ENCODE peak calls at places on chromosome 7, in ten cellular contexts. B is sigmoid colon, A is stomach, Z is SK-N-SH, H is ovary, W is transverse colon, N is A549, J is upper lobe of left lung, F is H1, G is K562. E is an unnamed sample.

GRCh38 chr7:68258569-68258968 is 1261.9 kb downstream of the TYW1 start:
- DNase-seq in H (no peak), G (no peak), Z (peak), J (no peak), B (no peak), F (no peak), W (no peak), N (no peak), A (no peak), E (no peak)

GRCh38 chr7:129098409-129099084 is 43.6 kb upstream of the TNPO3 start:
- DNase-seq in N (no peak), A (no peak), Z (no peak), W (no peak), F (no peak), G (no peak), B (no peak), J (no peak), H (no peak), E (no peak)

GRCh38 chr7:105764506-105764905 is 111.9 kb downstream of the ATXN7L1 start:
- DNase-seq in W (no peak), Z (no peak), N (no peak), H (no peak), A (no peak), B (no peak), F (no peak), J (no peak), G (no peak), E (no peak)

GRCh38 chr7:38189256-38189938 is 11.4 kb downstream of the STARD3NL start:
- DNase-seq in G (no peak), W (no peak), J (no peak), F (no peak), B (no peak), N (no peak), Z (no peak), H (no peak), A (no peak), E (no peak)

GRCh38 chr7:55733584-55733983 is 129.0 kb downstream of the SEPTIN14 start:
- DNase-seq in H (no peak), G (no peak), N (no peak), B (no peak), A (no peak), F (no peak), W (no peak), Z (no peak), J (no peak), E (no peak)

GRCh38 chr7:17986826-17987225 is 40.8 kb downstream of the PRPS1L1 start:
- DNase-seq in G (no peak), H (no peak), A (no peak), B (no peak), F (no peak), J (no peak), N (no peak), Z (no peak), W (no peak), E (no peak)

GRCh38 chr7:39088730-39089129 is 111.0 kb downstream of the POU6F2 start:
- DNase-seq in N (no peak), W (no peak), F (no peak), J (no peak), Z (no peak), H (no peak), B (no peak), A (no peak), G (no peak), E (no peak)

GRCh38 chr7:28812641-28813040 is 145.5 kb downstream of the TRIL start:
- DNase-seq in Z (no peak), F (no peak), B (no peak), G (no peak), W (no peak), H (no peak), A (no peak), N (no peak), J (no peak), E (no peak)

DNA sequence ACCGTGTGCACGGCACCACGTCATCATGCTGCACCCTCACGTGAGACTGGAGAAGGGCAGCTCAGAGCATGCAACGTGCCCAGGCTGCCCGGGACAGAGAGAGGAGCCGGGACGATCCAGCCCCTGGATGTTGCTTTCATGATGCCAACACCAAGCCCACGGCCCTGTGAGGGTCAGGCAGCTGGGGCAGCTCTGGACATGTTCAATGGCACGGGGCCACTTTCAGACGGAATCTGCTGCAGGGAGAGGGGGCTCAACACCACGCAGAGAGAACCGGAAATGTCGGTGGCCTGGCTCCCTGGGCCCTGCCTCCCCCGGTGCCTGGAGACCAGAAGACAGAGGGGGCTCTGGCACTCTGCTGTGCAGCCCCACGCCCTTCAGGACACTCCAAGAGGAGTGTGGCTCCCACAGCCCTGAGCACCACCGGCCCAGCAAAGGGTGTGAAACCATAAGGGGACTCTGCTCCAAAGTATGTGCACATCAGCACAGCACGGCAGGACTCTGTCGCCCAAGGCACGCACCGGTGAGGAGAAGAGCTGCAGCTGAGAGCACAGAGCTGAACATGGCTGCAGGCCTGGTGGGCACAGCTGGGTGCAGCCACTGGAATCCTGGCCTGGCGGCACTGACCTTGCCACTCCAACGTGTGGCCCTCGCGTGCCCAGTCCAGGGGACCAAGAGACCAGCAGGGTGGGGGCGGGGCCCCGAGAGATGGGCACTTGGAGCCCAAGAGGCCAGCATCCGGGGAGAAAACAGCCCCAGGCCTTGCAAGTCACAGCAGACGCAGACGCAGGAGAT is 70.3 kb upstream of the PDGFA start:
- DNase-seq in G (no peak), Z (no peak), W (no peak), A (no peak), N (no peak), J (no peak), H (no peak), B (no peak), F (no peak), E (no peak)
- TF ChIP-seq EP300 in G (no peak), Z (no peak), W (no peak), A (no peak), N (no peak), J (no peak), H (no peak), B (no peak), F (no peak), E (no peak)

DNA sequence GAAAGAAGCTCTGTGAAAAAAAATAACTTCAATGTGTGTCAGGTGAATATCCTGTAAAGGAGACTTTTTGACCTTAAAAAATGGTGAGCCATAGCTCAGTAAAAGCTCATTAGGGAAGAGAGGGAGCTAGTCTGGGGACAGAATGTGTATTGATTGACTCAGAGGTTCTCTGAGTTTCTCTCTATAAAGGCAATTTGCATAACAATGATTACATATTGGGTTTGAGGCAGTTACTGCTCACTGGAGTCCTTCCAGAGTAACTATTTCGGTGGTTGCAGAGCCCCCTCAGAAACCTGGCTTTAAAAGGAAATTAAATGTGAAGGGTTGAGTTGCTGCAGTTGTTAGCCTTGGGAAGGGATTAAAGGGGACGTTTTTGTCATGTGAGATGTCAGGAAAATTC is 181.6 kb downstream of the GALNT17 start:
- DNase-seq in W (no peak), A (no peak), G (no peak), N (no peak), J (no peak), H (no peak), Z (no peak), B (no peak), F (no peak), E (no peak)
- H3K27ac ChIP-seq in W (no peak), A (no peak), G (no peak), N (no peak), J (no peak), H (no peak), Z (no peak), B (peak), F (no peak), E (no peak)

GRCh38 chr7:130891254-130892094 is 157.5 kb upstream of the KLF14 start:
- DNase-seq in W (no peak), G (no peak), J (peak), N (no peak), Z (no peak), F (no peak), H (peak), A (peak), B (peak), E (no peak)
- TF ChIP-seq EP300 in W (no peak), G (no peak), J (peak), N (peak), Z (no peak), F (no peak), H (no peak), A (no peak), B (no peak), E (no peak)

DNA sequence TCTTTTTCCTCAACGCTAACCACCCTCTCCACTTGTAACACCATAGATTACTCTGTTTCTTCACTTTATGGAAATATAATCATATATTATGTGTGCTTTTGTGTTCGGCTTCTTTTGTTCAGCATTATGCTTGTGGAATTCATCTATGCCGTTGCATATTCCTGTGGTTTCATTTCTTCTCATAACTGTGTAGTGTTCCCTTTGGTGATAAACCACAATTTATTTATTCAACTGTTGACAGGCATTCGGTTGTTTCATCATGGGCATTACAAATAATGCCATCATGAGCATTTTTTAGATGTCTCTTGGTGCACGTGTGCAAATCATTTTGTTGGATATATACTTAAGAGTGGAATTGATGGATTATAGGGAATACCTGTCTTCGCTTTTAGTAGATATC is 12.1 kb downstream of the AVL9 start:
- DNase-seq in Z (no peak), F (no peak), N (no peak), A (no peak), B (no peak), W (no peak), J (no peak), G (no peak), H (no peak), E (no peak)
- H3K27ac ChIP-seq in Z (no peak), F (no peak), N (no peak), A (no peak), B (no peak), W (no peak), J (no peak), G (peak), H (no peak), E (no peak)